ENCODE peak calls at places on chromosomes 5 and 9, in four cellular contexts. One of them, this sample, is unnamed.

GRCh38 chr5:107217721-107218130 is 453.0 kb downstream of the EFNA5 start:
- DNase-seq in stimulated activated CD4-positive, alpha-beta T cell treated with anti-CD3 and anti-CD28 coated beads, Interleukin-15, amount 100 ng/mL, for 1 hour: no peak
- DNase-seq in activated T-helper 1 cell treated with anti-CD3 and anti-CD28 coated beads, Interleukin-2, amount 50 U/mL, for 16 hours: no peak
- DNase-seq in RPMI7951: no peak
- DNase-seq in this sample: no peak

GRCh38 chr9:83563360-83563759 is 25.2 kb upstream of the FRMD3 start:
- DNase-seq in stimulated activated CD4-positive, alpha-beta T cell treated with anti-CD3 and anti-CD28 coated beads, Interleukin-15, amount 100 ng/mL, for 1 hour: no peak
- DNase-seq in activated T-helper 1 cell treated with anti-CD3 and anti-CD28 coated beads, Interleukin-2, amount 50 U/mL, for 16 hours: no peak
- DNase-seq in RPMI7951: no peak
- DNase-seq in this sample: no peak

GRCh38 chr9:112866662-112867274 is 23.9 kb downstream of the SLC46A2 start:
- DNase-seq in stimulated activated CD4-positive, alpha-beta T cell treated with anti-CD3 and anti-CD28 coated beads, Interleukin-15, amount 100 ng/mL, for 1 hour: no peak
- DNase-seq in activated T-helper 1 cell treated with anti-CD3 and anti-CD28 coated beads, Interleukin-2, amount 50 U/mL, for 16 hours: no peak
- DNase-seq in RPMI7951: peak
- DNase-seq in this sample: no peak

GRCh38 chr9:105254226-105254625 is 9.8 kb downstream of the SLC44A1 start:
- DNase-seq in stimulated activated CD4-positive, alpha-beta T cell treated with anti-CD3 and anti-CD28 coated beads, Interleukin-15, amount 100 ng/mL, for 1 hour: no peak
- DNase-seq in activated T-helper 1 cell treated with anti-CD3 and anti-CD28 coated beads, Interleukin-2, amount 50 U/mL, for 16 hours: no peak
- DNase-seq in RPMI7951: no peak
- DNase-seq in this sample: no peak

GRCh38 chr5:153402550-153402949 is 87.9 kb upstream of the GRIA1 start:
- DNase-seq in stimulated activated CD4-positive, alpha-beta T cell treated with anti-CD3 and anti-CD28 coated beads, Interleukin-15, amount 100 ng/mL, for 1 hour: no peak
- DNase-seq in activated T-helper 1 cell treated with anti-CD3 and anti-CD28 coated beads, Interleukin-2, amount 50 U/mL, for 16 hours: no peak
- DNase-seq in RPMI7951: peak
- DNase-seq in this sample: no peak

GRCh38 chr9:129081388-129081889 is 528 bp downstream of the DOLPP1 start:
- DNase-seq in stimulated activated CD4-positive, alpha-beta T cell treated with anti-CD3 and anti-CD28 coated beads, Interleukin-15, amount 100 ng/mL, for 1 hour: no peak
- DNase-seq in activated T-helper 1 cell treated with anti-CD3 and anti-CD28 coated beads, Interleukin-2, amount 50 U/mL, for 16 hours: no peak
- DNase-seq in RPMI7951: no peak
- DNase-seq in this sample: no peak

GRCh38 chr9:94687451-94687850 is 39.0 kb upstream of the AOPEP start:
- DNase-seq in stimulated activated CD4-positive, alpha-beta T cell treated with anti-CD3 and anti-CD28 coated beads, Interleukin-15, amount 100 ng/mL, for 1 hour: no peak
- DNase-seq in activated T-helper 1 cell treated with anti-CD3 and anti-CD28 coated beads, Interleukin-2, amount 50 U/mL, for 16 hours: no peak
- DNase-seq in RPMI7951: no peak
- DNase-seq in this sample: no peak

GRCh38 chr9:133738039-133738805 is at the start of gene SARDH:
- DNase-seq in stimulated activated CD4-positive, alpha-beta T cell treated with anti-CD3 and anti-CD28 coated beads, Interleukin-15, amount 100 ng/mL, for 1 hour: no peak
- DNase-seq in activated T-helper 1 cell treated with anti-CD3 and anti-CD28 coated beads, Interleukin-2, amount 50 U/mL, for 16 hours: no peak
- DNase-seq in RPMI7951: peak
- DNase-seq in this sample: no peak

GRCh38 chr5:2300861-2301610 is 418.3 kb upstream of the IRX4 start:
- DNase-seq in stimulated activated CD4-positive, alpha-beta T cell treated with anti-CD3 and anti-CD28 coated beads, Interleukin-15, amount 100 ng/mL, for 1 hour: no peak
- DNase-seq in activated T-helper 1 cell treated with anti-CD3 and anti-CD28 coated beads, Interleukin-2, amount 50 U/mL, for 16 hours: no peak
- DNase-seq in RPMI7951: no peak
- DNase-seq in this sample: no peak

GRCh38 chr9:18473551-18474279 is at the start of gene ADAMTSL1:
- DNase-seq in stimulated activated CD4-positive, alpha-beta T cell treated with anti-CD3 and anti-CD28 coated beads, Interleukin-15, amount 100 ng/mL, for 1 hour: no peak
- DNase-seq in activated T-helper 1 cell treated with anti-CD3 and anti-CD28 coated beads, Interleukin-2, amount 50 U/mL, for 16 hours: no peak
- DNase-seq in RPMI7951: peak
- DNase-seq in this sample: no peak

GRCh38 chr5:127029513-127030258 is 672 bp downstream of the MARCHF3 start:
- DNase-seq in stimulated activated CD4-positive, alpha-beta T cell treated with anti-CD3 and anti-CD28 coated beads, Interleukin-15, amount 100 ng/mL, for 1 hour: no peak
- DNase-seq in activated T-helper 1 cell treated with anti-CD3 and anti-CD28 coated beads, Interleukin-2, amount 50 U/mL, for 16 hours: peak
- DNase-seq in RPMI7951: peak
- DNase-seq in this sample: no peak

GRCh38 chr9:87445646-87446045 is 52.0 kb upstream of the DAPK1 start:
- DNase-seq in stimulated activated CD4-positive, alpha-beta T cell treated with anti-CD3 and anti-CD28 coated beads, Interleukin-15, amount 100 ng/mL, for 1 hour: no peak
- DNase-seq in activated T-helper 1 cell treated with anti-CD3 and anti-CD28 coated beads, Interleukin-2, amount 50 U/mL, for 16 hours: no peak
- DNase-seq in RPMI7951: peak
- DNase-seq in this sample: no peak

GRCh38 chr9:87683751-87684626 is 41.9 kb upstream of the CTSL start:
- DNase-seq in stimulated activated CD4-positive, alpha-beta T cell treated with anti-CD3 and anti-CD28 coated beads, Interleukin-15, amount 100 ng/mL, for 1 hour: no peak
- DNase-seq in activated T-helper 1 cell treated with anti-CD3 and anti-CD28 coated beads, Interleukin-2, amount 50 U/mL, for 16 hours: no peak
- DNase-seq in RPMI7951: no peak
- DNase-seq in this sample: no peak

GRCh38 chr9:95552241-95552640 is 35.5 kb upstream of the PTCH1 start:
- DNase-seq in stimulated activated CD4-positive, alpha-beta T cell treated with anti-CD3 and anti-CD28 coated beads, Interleukin-15, amount 100 ng/mL, for 1 hour: no peak
- DNase-seq in activated T-helper 1 cell treated with anti-CD3 and anti-CD28 coated beads, Interleukin-2, amount 50 U/mL, for 16 hours: no peak
- DNase-seq in RPMI7951: no peak
- DNase-seq in this sample: no peak

GRCh38 chr9:33820231-33820745 is 3.3 kb downstream of the UBE2R2 start:
- DNase-seq in stimulated activated CD4-positive, alpha-beta T cell treated with anti-CD3 and anti-CD28 coated beads, Interleukin-15, amount 100 ng/mL, for 1 hour: no peak
- DNase-seq in activated T-helper 1 cell treated with anti-CD3 and anti-CD28 coated beads, Interleukin-2, amount 50 U/mL, for 16 hours: no peak
- DNase-seq in RPMI7951: no peak
- DNase-seq in this sample: no peak

GRCh38 chr5:151592855-151593408 is 1.8 kb upstream of the FAT2 start:
- DNase-seq in stimulated activated CD4-positive, alpha-beta T cell treated with anti-CD3 and anti-CD28 coated beads, Interleukin-15, amount 100 ng/mL, for 1 hour: no peak
- DNase-seq in activated T-helper 1 cell treated with anti-CD3 and anti-CD28 coated beads, Interleukin-2, amount 50 U/mL, for 16 hours: no peak
- DNase-seq in RPMI7951: peak
- DNase-seq in this sample: no peak

GRCh38 chr5:19240150-19240549 is 747.9 kb downstream of the CDH18 start:
- DNase-seq in stimulated activated CD4-positive, alpha-beta T cell treated with anti-CD3 and anti-CD28 coated beads, Interleukin-15, amount 100 ng/mL, for 1 hour: no peak
- DNase-seq in activated T-helper 1 cell treated with anti-CD3 and anti-CD28 coated beads, Interleukin-2, amount 50 U/mL, for 16 hours: no peak
- DNase-seq in RPMI7951: peak
- DNase-seq in this sample: no peak